ENCODE peak calls at places on chromosomes 1 and 21, in nine cellular contexts. C, L, X, J, H, T, I, S and N are unnamed samples.

GRCh38 chr1:110559157-110559556 is 40.2 kb upstream of the KCNA10 start:
- DNase-seq in C (no peak), L (no peak), X (peak; percentile 9), J (no peak), H (no peak), T (no peak), I (no peak), S (no peak), N (no peak)

GRCh38 chr1:117447661-117448060 is 80.4 kb downstream of the MAN1A2 start:
- DNase-seq in C (no peak), L (no peak), X (peak; percentile 43), J (no peak), H (no peak), T (no peak), I (no peak), S (no peak), N (no peak)

GRCh38 chr1:8155528-8156186 is 129.5 kb upstream of the ERRFI1 start:
- DNase-seq in C (no peak), L (no peak), X (peak; percentile 47), J (no peak), H (no peak), T (no peak), I (no peak), S (no peak), N (no peak)

GRCh38 chr1:3034728-3035610 is 13.7 kb downstream of the ACTRT2 start:
- DNase-seq in C (no peak), L (no peak), X (no peak), J (no peak), H (no peak), T (peak; percentile 28), I (no peak), S (no peak), N (no peak)

GRCh38 chr1:214584805-214585766 is 17.9 kb upstream of the CENPF start:
- DNase-seq in C (no peak), L (no peak), X (peak; percentile 85), J (peak; percentile 81), H (no peak), T (no peak), I (no peak), S (no peak), N (no peak)

GRCh38 chr1:20063861-20064292 is 6.1 kb upstream of the PLA2G5 start:
- DNase-seq in C (no peak), L (no peak), X (peak; percentile 92), J (no peak), H (no peak), T (no peak), I (no peak), S (no peak), N (no peak)

GRCh38 chr1:186715887-186716809 is 35.9 kb upstream of the PTGS2 start:
- DNase-seq in C (no peak), L (no peak), X (peak; percentile 10), J (no peak), H (no peak), T (no peak), I (no peak), S (no peak), N (no peak)

GRCh38 chr1:102103645-102104044 is 106.9 kb upstream of the OLFM3 start:
- DNase-seq in C (no peak), L (no peak), X (no peak), J (no peak), H (no peak), T (no peak), I (no peak), S (no peak), N (no peak)

GRCh38 chr1:40834968-40835545 is 27.1 kb downstream of the CITED4 start:
- DNase-seq in C (no peak), L (no peak), X (no peak), J (no peak), H (no peak), T (no peak), I (no peak), S (no peak), N (no peak)

GRCh38 chr21:31117046-31117916 is 79.0 kb upstream of the KRTAP19-8 start:
- DNase-seq in C (no peak), L (no peak), X (peak; percentile 95), J (no peak), H (no peak), T (no peak), I (no peak), S (no peak), N (no peak)

GRCh38 chr21:38925923-38926322 is 120.2 kb downstream of the ETS2 start:
- DNase-seq in C (no peak), L (no peak), X (peak; percentile 95), J (no peak), H (no peak), T (no peak), I (peak; percentile 81), S (no peak), N (peak; percentile 58)

GRCh38 chr1:171107257-171107940 is 16.7 kb downstream of the FMO3 start:
- DNase-seq in C (no peak), L (no peak), X (no peak), J (no peak), H (no peak), T (no peak), I (no peak), S (no peak), N (no peak)

GRCh38 chr1:214102907-214103306 is 115.1 kb downstream of the PROX1 start:
- DNase-seq in C (no peak), L (no peak), X (peak; percentile 69), J (no peak), H (no peak), T (no peak), I (no peak), S (no peak), N (no peak)

GRCh38 chr1:109749221-109749620 is 8.4 kb upstream of the GSTM3 start:
- DNase-seq in C (no peak), L (no peak), X (no peak), J (no peak), H (no peak), T (no peak), I (no peak), S (no peak), N (no peak)

GRCh38 chr1:34865981-34866761 is 6.6 kb upstream of the SMIM12 start:
- DNase-seq in C (peak; percentile 94), L (no peak), X (peak; percentile 78), J (peak; percentile 95), H (peak; percentile 93), T (peak; percentile 85), I (peak; percentile 87), S (peak; percentile 65), N (peak; percentile 54)

GRCh38 chr1:234924450-234925355 is 203.9 kb downstream of the TOMM20 start:
- DNase-seq in C (no peak), L (no peak), X (peak; percentile 19), J (no peak), H (no peak), T (no peak), I (no peak), S (no peak), N (no peak)

GRCh38 chr1:234730542-234731370 is 120.8 kb upstream of the IRF2BP2 start:
- DNase-seq in C (peak; percentile 58), L (no peak), X (no peak), J (no peak), H (no peak), T (no peak), I (no peak), S (no peak), N (no peak)

GRCh38 chr21:44708213-44708865 is 3.0 kb downstream of the TSPEAR start:
- DNase-seq in C (no peak), L (no peak), X (no peak), J (no peak), H (no peak), T (no peak), I (peak; percentile 4), S (no peak), N (no peak)

GRCh38 chr1:23421752-23422312 is 2.7 kb downstream of the TCEA3 start:
- DNase-seq in C (no peak), L (no peak), X (peak; percentile 93), J (no peak), H (no peak), T (no peak), I (no peak), S (no peak), N (no peak)

GRCh38 chr21:35843911-35844667 is 216.2 kb downstream of the SETD4 start:
- DNase-seq in C (no peak), L (no peak), X (peak; percentile 23), J (no peak), H (no peak), T (no peak), I (peak; percentile 26), S (no peak), N (no peak)

GRCh38 chr21:38619865-38620513 is 121.7 kb upstream of the ERG start:
- DNase-seq in C (no peak), L (no peak), X (peak; percentile 96), J (no peak), H (no peak), T (no peak), I (peak; percentile 78), S (no peak), N (peak; percentile 48)

GRCh38 chr1:95018602-95019369 is 54.0 kb downstream of the ALG14 start:
- DNase-seq in C (no peak), L (no peak), X (peak; percentile 58), J (no peak), H (no peak), T (no peak), I (no peak), S (no peak), N (no peak)

GRCh38 chr1:205466612-205467236 is 10.9 kb upstream of the BLACAT1 start:
- DNase-seq in C (no peak), L (no peak), X (no peak), J (no peak), H (peak; percentile 51), T (no peak), I (no peak), S (no peak), N (no peak)

GRCh38 chr1:72282271-72282656 is at the start of gene NEGR1:
- DNase-seq in C (peak; percentile 17), L (peak; percentile 23), X (peak; percentile 87), J (no peak), H (peak; percentile 57), T (peak; percentile 61), I (peak; percentile 46), S (peak; percentile 62), N (peak; percentile 9)

GRCh38 chr1:235329139-235329808 is 904 bp downstream of the GGPS1 start:
- DNase-seq in C (peak; percentile 67), L (no peak), X (peak; percentile 77), J (peak; percentile 90), H (peak; percentile 35), T (no peak), I (peak; percentile 23), S (peak; percentile 54), N (no peak)

GRCh38 chr1:155324717-155325595 is 4.3 kb downstream of the RUSC1 start:
- DNase-seq in C (no peak), L (no peak), X (peak; percentile 81), J (no peak), H (peak; percentile 72), T (no peak), I (peak; percentile 59), S (no peak), N (no peak)

GRCh38 chr1:51504806-51505525 is 14.1 kb downstream of the EPS15 start:
- DNase-seq in C (no peak), L (no peak), X (no peak), J (no peak), H (no peak), T (no peak), I (no peak), S (no peak), N (no peak)

GRCh38 chr1:114350731-114351445 is 160.1 kb downstream of the TRIM33 start:
- DNase-seq in C (no peak), L (no peak), X (no peak), J (no peak), H (no peak), T (no peak), I (no peak), S (no peak), N (no peak)

GRCh38 chr1:19514391-19514831 is 29.1 kb upstream of the CAPZB start:
- DNase-seq in C (no peak), L (no peak), X (no peak), J (no peak), H (no peak), T (no peak), I (no peak), S (no peak), N (no peak)

GRCh38 chr1:80656011-80656627 is 1144.6 kb upstream of the ADGRL2 start:
- DNase-seq in C (no peak), L (no peak), X (no peak), J (no peak), H (peak; percentile 3), T (no peak), I (no peak), S (no peak), N (no peak)

GRCh38 chr1:80731241-80731894 is 1069.4 kb upstream of the ADGRL2 start:
- DNase-seq in C (no peak), L (no peak), X (no peak), J (no peak), H (no peak), T (no peak), I (no peak), S (no peak), N (no peak)